ENCODE peak calls at places on chromosomes 4 and X, in six cellular contexts. One of them, this sample, is unnamed.

GRCh38 chr4:40523581-40523980 is 106.1 kb downstream of the RBM47 start:
- DNase-seq in fibroblast of lung: no peak
- DNase-seq in thoracic aorta: no peak
- DNase-seq in GM20000: no peak
- DNase-seq in astrocyte: no peak
- DNase-seq in nephron progenitor cell: no peak
- DNase-seq in this sample: no peak

GRCh38 chr4:124265701-124266100 is 446.8 kb downstream of the ANKRD50 start:
- DNase-seq in fibroblast of lung: peak
- DNase-seq in nephron progenitor cell: no peak
- DNase-seq in GM20000: no peak
- DNase-seq in astrocyte: peak
- DNase-seq in thoracic aorta: no peak
- DNase-seq in this sample: no peak

GRCh38 chr4:52841707-52842456 is 20.2 kb upstream of the RASL11B start:
- DNase-seq in thoracic aorta: no peak
- DNase-seq in nephron progenitor cell: no peak
- DNase-seq in fibroblast of lung: peak
- DNase-seq in astrocyte: peak
- DNase-seq in GM20000: no peak
- DNase-seq in this sample: no peak

GRCh38 chr4:7854697-7855370 is 84.8 kb downstream of the AFAP1 start:
- DNase-seq in astrocyte: peak
- DNase-seq in GM20000: no peak
- DNase-seq in nephron progenitor cell: no peak
- DNase-seq in fibroblast of lung: peak
- DNase-seq in thoracic aorta: no peak
- DNase-seq in this sample: no peak

GRCh38 chrX:2867191-2867590 is 38.5 kb downstream of the GYG2 start:
- DNase-seq in nephron progenitor cell: no peak
- DNase-seq in fibroblast of lung: no peak
- DNase-seq in astrocyte: no peak
- DNase-seq in thoracic aorta: no peak
- DNase-seq in GM20000: no peak
- DNase-seq in this sample: no peak

GRCh38 chr4:119040711-119041185 is 94.9 kb upstream of the MYOZ2 start:
- DNase-seq in GM20000: no peak
- DNase-seq in thoracic aorta: no peak
- DNase-seq in nephron progenitor cell: no peak
- DNase-seq in fibroblast of lung: peak
- DNase-seq in astrocyte: peak
- DNase-seq in this sample: no peak

GRCh38 chrX:39767446-39767845 is 330.3 kb downstream of the BCOR start:
- DNase-seq in astrocyte: peak
- DNase-seq in fibroblast of lung: peak
- DNase-seq in thoracic aorta: no peak
- DNase-seq in nephron progenitor cell: no peak
- DNase-seq in GM20000: no peak
- DNase-seq in this sample: no peak

GRCh38 chrX:130120746-130121504 is 10.6 kb upstream of the ELF4 start:
- DNase-seq in GM20000: peak
- DNase-seq in fibroblast of lung: peak
- DNase-seq in astrocyte: peak
- DNase-seq in nephron progenitor cell: peak
- DNase-seq in thoracic aorta: peak
- DNase-seq in this sample: no peak

GRCh38 chrX:110665636-110666035 is 130.0 kb downstream of the CHRDL1 start:
- DNase-seq in GM20000: no peak
- DNase-seq in thoracic aorta: no peak
- DNase-seq in fibroblast of lung: peak
- DNase-seq in nephron progenitor cell: peak
- DNase-seq in astrocyte: no peak
- DNase-seq in this sample: no peak

GRCh38 chrX:23773601-23774175 is 9.3 kb upstream of the SAT1 start:
- DNase-seq in astrocyte: no peak
- DNase-seq in thoracic aorta: no peak
- DNase-seq in nephron progenitor cell: no peak
- DNase-seq in GM20000: peak
- DNase-seq in fibroblast of lung: no peak
- DNase-seq in this sample: no peak

GRCh38 chrX:136097871-136098805 is 49.2 kb upstream of the FHL1 start:
- DNase-seq in nephron progenitor cell: no peak
- DNase-seq in GM20000: no peak
- DNase-seq in astrocyte: no peak
- DNase-seq in fibroblast of lung: no peak
- DNase-seq in thoracic aorta: no peak
- DNase-seq in this sample: no peak

GRCh38 chrX:30309139-30309571 is at the start of gene NR0B1:
- DNase-seq in nephron progenitor cell: peak
- DNase-seq in astrocyte: no peak
- DNase-seq in GM20000: no peak
- DNase-seq in fibroblast of lung: peak
- DNase-seq in thoracic aorta: no peak
- DNase-seq in this sample: no peak

GRCh38 chrX:56802428-56802827 is 73.4 kb downstream of the NBDY start:
- DNase-seq in nephron progenitor cell: no peak
- DNase-seq in GM20000: no peak
- DNase-seq in thoracic aorta: no peak
- DNase-seq in fibroblast of lung: no peak
- DNase-seq in astrocyte: no peak
- DNase-seq in this sample: no peak

GRCh38 chrX:56803849-56804681 is 75.0 kb downstream of the NBDY start:
- DNase-seq in thoracic aorta: no peak
- DNase-seq in GM20000: no peak
- DNase-seq in fibroblast of lung: no peak
- DNase-seq in astrocyte: no peak
- DNase-seq in nephron progenitor cell: no peak
- DNase-seq in this sample: no peak

GRCh38 chrX:56805399-56805798 is 76.4 kb downstream of the NBDY start:
- DNase-seq in astrocyte: no peak
- DNase-seq in fibroblast of lung: no peak
- DNase-seq in thoracic aorta: no peak
- DNase-seq in nephron progenitor cell: no peak
- DNase-seq in GM20000: no peak
- DNase-seq in this sample: no peak

GRCh38 chrX:56804867-56805266 is 75.8 kb downstream of the NBDY start:
- DNase-seq in fibroblast of lung: no peak
- DNase-seq in GM20000: no peak
- DNase-seq in nephron progenitor cell: no peak
- DNase-seq in astrocyte: no peak
- DNase-seq in thoracic aorta: no peak
- DNase-seq in this sample: no peak

DNA sequence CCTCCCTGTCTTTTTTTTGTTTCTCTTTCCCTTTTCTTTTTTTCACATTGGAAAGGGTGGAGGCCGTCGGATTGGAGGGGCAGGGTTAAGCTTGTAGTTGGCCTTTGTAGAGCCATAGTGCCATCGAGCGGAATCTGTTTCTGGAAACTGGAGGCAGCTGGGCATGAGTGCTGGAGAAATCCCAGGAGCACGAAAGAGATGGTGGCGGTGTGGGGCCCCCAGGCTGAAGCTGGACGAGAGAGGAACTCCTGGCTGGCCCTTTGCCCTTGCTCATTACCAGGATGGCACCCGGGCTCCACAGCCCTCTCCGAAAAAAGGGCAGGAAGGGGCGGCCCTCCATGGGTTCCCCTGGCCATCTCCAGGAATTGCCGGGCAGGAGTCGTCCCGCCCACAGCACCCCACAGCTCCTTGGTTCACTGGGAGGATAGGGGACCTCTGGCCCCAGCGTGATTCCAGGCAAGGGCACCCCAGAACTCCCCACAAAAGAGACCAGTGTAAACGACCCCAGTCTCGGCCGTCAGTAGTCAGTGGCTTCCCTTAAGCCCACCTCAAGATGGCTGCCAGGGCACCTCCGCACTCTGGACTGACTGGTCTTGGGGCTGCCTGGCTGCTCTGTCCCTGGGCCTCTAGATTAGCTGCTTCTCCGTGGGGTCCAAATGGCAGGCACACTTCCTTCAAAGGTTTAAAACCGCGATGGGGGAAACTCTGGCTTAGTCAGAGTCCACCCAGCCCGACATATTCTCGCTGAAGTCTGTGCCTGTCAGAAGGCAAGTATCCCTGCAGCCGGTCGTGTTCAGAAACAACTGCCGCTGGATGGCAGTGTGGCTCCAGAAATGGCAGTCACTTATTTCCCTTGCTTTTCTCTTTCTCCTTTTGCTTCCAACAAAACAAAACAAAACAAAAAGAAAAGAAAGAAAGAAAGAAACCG is 74.1 kb downstream of the NBDY start:
- DNase-seq in GM20000: no peak
- DNase-seq in nephron progenitor cell: peak
- DNase-seq in fibroblast of lung: peak
- DNase-seq in astrocyte: peak
- DNase-seq in thoracic aorta: no peak
- DNase-seq in this sample: no peak
- TF ChIP-seq CTCF in GM20000: peak
- TF ChIP-seq CTCF in nephron progenitor cell: peak
- TF ChIP-seq CTCF in fibroblast of lung: peak
- TF ChIP-seq CTCF in astrocyte: peak
- TF ChIP-seq CTCF in thoracic aorta: no peak
- TF ChIP-seq CTCF in this sample: no peak

GRCh38 chrX:132676102-132676501 is 187.3 kb upstream of the MBNL3 start:
- DNase-seq in fibroblast of lung: no peak
- DNase-seq in thoracic aorta: no peak
- DNase-seq in nephron progenitor cell: no peak
- DNase-seq in GM20000: no peak
- DNase-seq in astrocyte: no peak
- DNase-seq in this sample: no peak
- TF ChIP-seq CTCF in fibroblast of lung: no peak
- TF ChIP-seq CTCF in thoracic aorta: no peak
- TF ChIP-seq CTCF in nephron progenitor cell: no peak
- TF ChIP-seq CTCF in GM20000: no peak
- TF ChIP-seq CTCF in astrocyte: no peak
- TF ChIP-seq CTCF in this sample: no peak

DNA sequence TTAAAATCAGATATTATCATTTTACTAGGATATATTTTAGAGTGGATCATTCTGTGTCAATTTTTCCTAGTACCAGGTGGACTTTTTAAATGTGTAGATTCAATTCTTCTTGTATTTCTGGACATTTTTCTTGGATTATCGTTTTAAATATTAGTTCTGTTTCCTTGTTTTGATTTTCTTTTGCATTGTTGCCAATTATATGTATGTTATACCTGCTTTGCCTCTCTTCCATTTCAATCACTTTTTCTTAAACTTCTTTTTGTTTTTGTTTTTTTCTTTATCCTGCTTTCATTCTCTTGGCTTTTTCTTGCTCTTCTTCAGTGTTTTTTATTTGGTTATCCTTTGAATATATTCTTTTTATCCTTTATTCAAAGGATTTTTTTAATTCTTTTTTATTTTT is 141.0 kb downstream of the STOX2 start:
- DNase-seq in GM20000: no peak
- DNase-seq in fibroblast of lung: no peak
- DNase-seq in astrocyte: no peak
- DNase-seq in nephron progenitor cell: no peak
- DNase-seq in thoracic aorta: no peak
- DNase-seq in this sample: no peak
- TF ChIP-seq CTCF in GM20000: no peak
- TF ChIP-seq CTCF in fibroblast of lung: no peak
- TF ChIP-seq CTCF in astrocyte: no peak
- TF ChIP-seq CTCF in nephron progenitor cell: no peak
- TF ChIP-seq CTCF in thoracic aorta: no peak
- TF ChIP-seq CTCF in this sample: no peak

GRCh38 chr4:14837860-14838259 is 164.4 kb upstream of the CPEB2 start:
- DNase-seq in thoracic aorta: no peak
- DNase-seq in fibroblast of lung: no peak
- DNase-seq in nephron progenitor cell: no peak
- DNase-seq in GM20000: no peak
- DNase-seq in astrocyte: no peak
- DNase-seq in this sample: no peak
- TF ChIP-seq CTCF in thoracic aorta: no peak
- TF ChIP-seq CTCF in fibroblast of lung: no peak
- TF ChIP-seq CTCF in nephron progenitor cell: no peak
- TF ChIP-seq CTCF in GM20000: no peak
- TF ChIP-seq CTCF in astrocyte: no peak
- TF ChIP-seq CTCF in this sample: no peak

GRCh38 chr4:158777423-158777822 is 8.6 kb downstream of the FNIP2 start:
- DNase-seq in nephron progenitor cell: no peak
- DNase-seq in GM20000: no peak
- DNase-seq in thoracic aorta: no peak
- DNase-seq in astrocyte: no peak
- DNase-seq in fibroblast of lung: no peak
- DNase-seq in this sample: no peak
- TF ChIP-seq CTCF in nephron progenitor cell: no peak
- TF ChIP-seq CTCF in GM20000: no peak
- TF ChIP-seq CTCF in thoracic aorta: no peak
- TF ChIP-seq CTCF in astrocyte: no peak
- TF ChIP-seq CTCF in fibroblast of lung: no peak
- TF ChIP-seq CTCF in this sample: no peak

GRCh38 chrX:115378471-115378870 is 89.0 kb downstream of the LUZP4 start:
- DNase-seq in thoracic aorta: no peak
- DNase-seq in fibroblast of lung: peak
- DNase-seq in GM20000: no peak
- DNase-seq in nephron progenitor cell: no peak
- DNase-seq in astrocyte: peak
- DNase-seq in this sample: no peak
- TF ChIP-seq CTCF in thoracic aorta: no peak
- TF ChIP-seq CTCF in fibroblast of lung: no peak
- TF ChIP-seq CTCF in GM20000: no peak
- TF ChIP-seq CTCF in nephron progenitor cell: no peak
- TF ChIP-seq CTCF in astrocyte: peak
- TF ChIP-seq CTCF in this sample: no peak

DNA sequence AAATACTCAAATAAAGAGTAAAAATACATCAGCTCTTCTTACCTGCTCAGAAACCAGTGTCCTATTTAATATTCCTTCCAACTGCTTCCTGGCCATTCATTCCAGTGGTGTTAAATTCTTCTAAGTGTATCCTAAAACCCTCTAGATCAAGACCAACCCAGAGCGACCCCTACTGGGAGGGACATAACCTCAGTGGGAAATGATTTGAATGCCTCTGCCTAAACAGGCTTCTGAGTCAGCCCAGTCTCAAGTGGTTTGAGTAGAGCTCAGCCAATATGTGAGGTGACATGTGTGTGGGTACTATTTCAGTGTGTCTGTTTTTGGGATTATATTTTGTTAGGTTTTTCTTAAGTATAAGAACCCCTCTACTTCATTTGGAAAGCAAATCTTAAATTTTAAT is 133.6 kb upstream of the ARHGEF9 start:
- DNase-seq in astrocyte: no peak
- DNase-seq in GM20000: no peak
- DNase-seq in fibroblast of lung: no peak
- DNase-seq in nephron progenitor cell: no peak
- DNase-seq in thoracic aorta: no peak
- DNase-seq in this sample: no peak
- TF ChIP-seq CTCF in astrocyte: no peak
- TF ChIP-seq CTCF in GM20000: no peak
- TF ChIP-seq CTCF in fibroblast of lung: no peak
- TF ChIP-seq CTCF in nephron progenitor cell: no peak
- TF ChIP-seq CTCF in thoracic aorta: no peak
- TF ChIP-seq CTCF in this sample: no peak

GRCh38 chrX:78665286-78665685 is 6.2 kb upstream of the RTL3 start:
- DNase-seq in nephron progenitor cell: no peak
- DNase-seq in fibroblast of lung: peak
- DNase-seq in astrocyte: peak
- DNase-seq in GM20000: no peak
- DNase-seq in thoracic aorta: no peak
- DNase-seq in this sample: no peak
- TF ChIP-seq CTCF in nephron progenitor cell: no peak
- TF ChIP-seq CTCF in fibroblast of lung: no peak
- TF ChIP-seq CTCF in astrocyte: no peak
- TF ChIP-seq CTCF in GM20000: no peak
- TF ChIP-seq CTCF in thoracic aorta: no peak
- TF ChIP-seq CTCF in this sample: no peak

This sample was measured in omental fat pad.